ENCODE peak calls at places on chromosomes 7 and 10, in six cellular contexts. One of them, this sample, is unnamed.

GRCh38 chr7:49852619-49853462 is 79.4 kb downstream of the VWC2 start:
- DNase-seq in GM23338: peak
- DNase-seq in PC-3: peak
- DNase-seq in tibial artery: no peak
- DNase-seq in CD4-positive, alpha-beta T cell: no peak
- DNase-seq in epithelial cell of proximal tubule: peak
- DNase-seq in this sample: peak

GRCh38 chr7:123241809-123242208 is 42.0 kb upstream of the SLC13A1 start:
- DNase-seq in tibial artery: no peak
- DNase-seq in GM23338: no peak
- DNase-seq in CD4-positive, alpha-beta T cell: no peak
- DNase-seq in PC-3: no peak
- DNase-seq in epithelial cell of proximal tubule: no peak
- DNase-seq in this sample: no peak

GRCh38 chr7:142301923-142302550 is 44.2 kb upstream of the PRSS58 start:
- DNase-seq in GM23338: peak
- DNase-seq in CD4-positive, alpha-beta T cell: no peak
- DNase-seq in tibial artery: no peak
- DNase-seq in epithelial cell of proximal tubule: no peak
- DNase-seq in PC-3: peak
- DNase-seq in this sample: peak

GRCh38 chr10:89029785-89030437 is 39.3 kb downstream of the FAS start:
- DNase-seq in epithelial cell of proximal tubule: no peak
- DNase-seq in CD4-positive, alpha-beta T cell: peak
- DNase-seq in GM23338: peak
- DNase-seq in tibial artery: peak
- DNase-seq in PC-3: peak
- DNase-seq in this sample: peak

GRCh38 chr10:62627985-62628384 is 176.5 kb upstream of the ADO start:
- DNase-seq in CD4-positive, alpha-beta T cell: no peak
- DNase-seq in epithelial cell of proximal tubule: no peak
- DNase-seq in PC-3: peak
- DNase-seq in GM23338: no peak
- DNase-seq in tibial artery: no peak
- DNase-seq in this sample: no peak

GRCh38 chr7:5255832-5256231 is 26.9 kb upstream of the SLC29A4 start:
- DNase-seq in epithelial cell of proximal tubule: no peak
- DNase-seq in CD4-positive, alpha-beta T cell: no peak
- DNase-seq in GM23338: no peak
- DNase-seq in PC-3: peak
- DNase-seq in tibial artery: no peak
- DNase-seq in this sample: peak

GRCh38 chr7:47327698-47328391 is 254.1 kb downstream of the TNS3 start:
- DNase-seq in tibial artery: peak
- DNase-seq in epithelial cell of proximal tubule: no peak
- DNase-seq in PC-3: no peak
- DNase-seq in CD4-positive, alpha-beta T cell: no peak
- DNase-seq in GM23338: peak
- DNase-seq in this sample: peak

GRCh38 chr10:133012573-133013359 is 70.4 kb upstream of the CFAP46 start:
- DNase-seq in PC-3: no peak
- DNase-seq in tibial artery: peak
- DNase-seq in GM23338: no peak
- DNase-seq in epithelial cell of proximal tubule: no peak
- DNase-seq in CD4-positive, alpha-beta T cell: no peak
- DNase-seq in this sample: no peak

GRCh38 chr7:24704311-24704710 is 53.0 kb downstream of the GSDME start:
- DNase-seq in GM23338: no peak
- DNase-seq in PC-3: no peak
- DNase-seq in CD4-positive, alpha-beta T cell: no peak
- DNase-seq in tibial artery: no peak
- DNase-seq in epithelial cell of proximal tubule: no peak
- DNase-seq in this sample: no peak

GRCh38 chr7:121480058-121480457 is 84.0 kb upstream of the FAM3C start:
- DNase-seq in GM23338: peak
- DNase-seq in PC-3: peak
- DNase-seq in epithelial cell of proximal tubule: no peak
- DNase-seq in CD4-positive, alpha-beta T cell: no peak
- DNase-seq in tibial artery: no peak
- DNase-seq in this sample: no peak

GRCh38 chr7:14902589-14902963 is at the start of gene DGKB:
- DNase-seq in epithelial cell of proximal tubule: no peak
- DNase-seq in GM23338: peak
- DNase-seq in PC-3: no peak
- DNase-seq in CD4-positive, alpha-beta T cell: no peak
- DNase-seq in tibial artery: no peak
- DNase-seq in this sample: no peak

GRCh38 chr10:129849853-129850252 is 114.2 kb downstream of the EBF3 start:
- DNase-seq in epithelial cell of proximal tubule: no peak
- DNase-seq in GM23338: no peak
- DNase-seq in tibial artery: no peak
- DNase-seq in CD4-positive, alpha-beta T cell: no peak
- DNase-seq in PC-3: no peak
- DNase-seq in this sample: no peak

GRCh38 chr7:36605261-36605660 is 119.0 kb downstream of the AOAH start:
- DNase-seq in PC-3: peak
- DNase-seq in GM23338: no peak
- DNase-seq in epithelial cell of proximal tubule: peak
- DNase-seq in tibial artery: no peak
- DNase-seq in CD4-positive, alpha-beta T cell: no peak
- DNase-seq in this sample: peak

GRCh38 chr10:33331020-33331557 is 3.4 kb downstream of the NRP1 start:
- DNase-seq in tibial artery: no peak
- DNase-seq in GM23338: no peak
- DNase-seq in CD4-positive, alpha-beta T cell: no peak
- DNase-seq in PC-3: peak
- DNase-seq in epithelial cell of proximal tubule: no peak
- DNase-seq in this sample: no peak

GRCh38 chr10:123858907-123859650 is 32.5 kb downstream of the CPXM2 start:
- DNase-seq in tibial artery: no peak
- DNase-seq in epithelial cell of proximal tubule: no peak
- DNase-seq in PC-3: no peak
- DNase-seq in CD4-positive, alpha-beta T cell: no peak
- DNase-seq in GM23338: no peak
- DNase-seq in this sample: no peak

GRCh38 chr7:13986208-13986607 is 3.3 kb downstream of the ETV1 start:
- DNase-seq in PC-3: no peak
- DNase-seq in tibial artery: no peak
- DNase-seq in CD4-positive, alpha-beta T cell: no peak
- DNase-seq in epithelial cell of proximal tubule: no peak
- DNase-seq in GM23338: no peak
- DNase-seq in this sample: no peak

GRCh38 chr10:102735065-102735562 is 8.6 kb upstream of the WBP1L start:
- DNase-seq in CD4-positive, alpha-beta T cell: no peak
- DNase-seq in PC-3: no peak
- DNase-seq in epithelial cell of proximal tubule: no peak
- DNase-seq in GM23338: peak
- DNase-seq in tibial artery: peak
- DNase-seq in this sample: no peak

GRCh38 chr10:59175538-59176240 is 754 bp upstream of the PHYHIPL start:
- DNase-seq in GM23338: peak
- DNase-seq in PC-3: no peak
- DNase-seq in epithelial cell of proximal tubule: no peak
- DNase-seq in CD4-positive, alpha-beta T cell: no peak
- DNase-seq in tibial artery: no peak
- DNase-seq in this sample: peak

GRCh38 chr7:148286150-148286549 is 304.4 kb upstream of the C7orf33 start:
- DNase-seq in PC-3: peak
- DNase-seq in tibial artery: no peak
- DNase-seq in epithelial cell of proximal tubule: no peak
- DNase-seq in CD4-positive, alpha-beta T cell: no peak
- DNase-seq in GM23338: peak
- DNase-seq in this sample: peak

GRCh38 chr10:34612446-34612845 is 202.7 kb downstream of the PARD3 start:
- DNase-seq in CD4-positive, alpha-beta T cell: no peak
- DNase-seq in PC-3: peak
- DNase-seq in GM23338: no peak
- DNase-seq in epithelial cell of proximal tubule: no peak
- DNase-seq in tibial artery: no peak
- DNase-seq in this sample: peak

GRCh38 chr10:108521827-108522503 is 1357.5 kb upstream of the SORCS1 start:
- DNase-seq in PC-3: peak
- DNase-seq in GM23338: peak
- DNase-seq in tibial artery: no peak
- DNase-seq in epithelial cell of proximal tubule: peak
- DNase-seq in CD4-positive, alpha-beta T cell: no peak
- DNase-seq in this sample: no peak

GRCh38 chr7:111730476-111731300 is 168.4 kb upstream of the IMMP2L start:
- DNase-seq in epithelial cell of proximal tubule: no peak
- DNase-seq in PC-3: peak
- DNase-seq in GM23338: peak
- DNase-seq in tibial artery: no peak
- DNase-seq in CD4-positive, alpha-beta T cell: no peak
- DNase-seq in this sample: peak

GRCh38 chr7:93836111-93836510 is 54.4 kb downstream of the TFPI2 start:
- DNase-seq in GM23338: peak
- DNase-seq in PC-3: no peak
- DNase-seq in tibial artery: no peak
- DNase-seq in epithelial cell of proximal tubule: no peak
- DNase-seq in CD4-positive, alpha-beta T cell: no peak
- DNase-seq in this sample: no peak

GRCh38 chr7:133563196-133563707 is 310.4 kb downstream of the EXOC4 start:
- DNase-seq in GM23338: no peak
- DNase-seq in PC-3: no peak
- DNase-seq in tibial artery: no peak
- DNase-seq in CD4-positive, alpha-beta T cell: no peak
- DNase-seq in epithelial cell of proximal tubule: no peak
- DNase-seq in this sample: no peak

GRCh38 chr10:95518455-95519131 is 42.6 kb downstream of the SORBS1 start:
- DNase-seq in PC-3: no peak
- DNase-seq in epithelial cell of proximal tubule: no peak
- DNase-seq in GM23338: no peak
- DNase-seq in CD4-positive, alpha-beta T cell: no peak
- DNase-seq in tibial artery: no peak
- DNase-seq in this sample: no peak

GRCh38 chr10:37495415-37495814 is 362.0 kb downstream of the ZNF248 start:
- DNase-seq in epithelial cell of proximal tubule: no peak
- DNase-seq in GM23338: no peak
- DNase-seq in tibial artery: no peak
- DNase-seq in PC-3: peak
- DNase-seq in CD4-positive, alpha-beta T cell: no peak
- DNase-seq in this sample: peak

GRCh38 chr7:115678049-115678982 is 352.2 kb downstream of the TFEC start:
- DNase-seq in GM23338: no peak
- DNase-seq in epithelial cell of proximal tubule: no peak
- DNase-seq in PC-3: peak
- DNase-seq in CD4-positive, alpha-beta T cell: no peak
- DNase-seq in tibial artery: no peak
- DNase-seq in this sample: no peak

GRCh38 chr7:96061844-96062243 is 260.1 kb downstream of the SLC25A13 start:
- DNase-seq in GM23338: no peak
- DNase-seq in PC-3: no peak
- DNase-seq in epithelial cell of proximal tubule: no peak
- DNase-seq in CD4-positive, alpha-beta T cell: no peak
- DNase-seq in tibial artery: no peak
- DNase-seq in this sample: no peak

GRCh38 chr10:12590682-12591642 is 241.6 kb downstream of the CAMK1D start:
- DNase-seq in GM23338: no peak
- DNase-seq in epithelial cell of proximal tubule: no peak
- DNase-seq in tibial artery: no peak
- DNase-seq in CD4-positive, alpha-beta T cell: no peak
- DNase-seq in PC-3: no peak
- DNase-seq in this sample: peak

GRCh38 chr10:113317476-113317875 is 235.4 kb upstream of the HABP2 start:
- DNase-seq in tibial artery: no peak
- DNase-seq in epithelial cell of proximal tubule: no peak
- DNase-seq in GM23338: no peak
- DNase-seq in PC-3: no peak
- DNase-seq in CD4-positive, alpha-beta T cell: no peak
- DNase-seq in this sample: no peak

GRCh38 chr10:113319450-113319849 is 233.4 kb upstream of the HABP2 start:
- DNase-seq in CD4-positive, alpha-beta T cell: no peak
- DNase-seq in PC-3: peak
- DNase-seq in tibial artery: no peak
- DNase-seq in epithelial cell of proximal tubule: no peak
- DNase-seq in GM23338: no peak
- DNase-seq in this sample: no peak

GRCh38 chr10:113313048-113313611 is 239.7 kb upstream of the HABP2 start:
- DNase-seq in tibial artery: no peak
- DNase-seq in GM23338: no peak
- DNase-seq in CD4-positive, alpha-beta T cell: no peak
- DNase-seq in epithelial cell of proximal tubule: no peak
- DNase-seq in PC-3: no peak
- DNase-seq in this sample: no peak

GRCh38 chr10:113320213-113320612 is 232.6 kb upstream of the HABP2 start:
- DNase-seq in tibial artery: no peak
- DNase-seq in epithelial cell of proximal tubule: no peak
- DNase-seq in GM23338: no peak
- DNase-seq in PC-3: no peak
- DNase-seq in CD4-positive, alpha-beta T cell: no peak
- DNase-seq in this sample: peak

GRCh38 chr10:113316506-113316905 is 236.3 kb upstream of the HABP2 start:
- DNase-seq in tibial artery: no peak
- DNase-seq in PC-3: no peak
- DNase-seq in GM23338: peak
- DNase-seq in CD4-positive, alpha-beta T cell: no peak
- DNase-seq in epithelial cell of proximal tubule: no peak
- DNase-seq in this sample: no peak
- TF ChIP-seq CTCF in tibial artery: no peak
- TF ChIP-seq CTCF in PC-3: no peak
- TF ChIP-seq CTCF in GM23338: peak
- TF ChIP-seq CTCF in CD4-positive, alpha-beta T cell: no peak
- TF ChIP-seq CTCF in epithelial cell of proximal tubule: no peak
- TF ChIP-seq CTCF in this sample: no peak

GRCh38 chr10:79146611-79147130 is 77.9 kb downstream of the ZMIZ1 start:
- DNase-seq in PC-3: no peak
- DNase-seq in CD4-positive, alpha-beta T cell: no peak
- DNase-seq in tibial artery: peak
- DNase-seq in epithelial cell of proximal tubule: no peak
- DNase-seq in GM23338: no peak
- DNase-seq in this sample: no peak
- TF ChIP-seq CTCF in PC-3: no peak
- TF ChIP-seq CTCF in CD4-positive, alpha-beta T cell: no peak
- TF ChIP-seq CTCF in tibial artery: peak
- TF ChIP-seq CTCF in epithelial cell of proximal tubule: no peak
- TF ChIP-seq CTCF in GM23338: no peak
- TF ChIP-seq CTCF in this sample: no peak

GRCh38 chr10:86583983-86584382 is 62.4 kb upstream of the WAPL start:
- DNase-seq in epithelial cell of proximal tubule: no peak
- DNase-seq in PC-3: peak
- DNase-seq in GM23338: peak
- DNase-seq in tibial artery: no peak
- DNase-seq in CD4-positive, alpha-beta T cell: no peak
- DNase-seq in this sample: peak
- TF ChIP-seq CTCF in epithelial cell of proximal tubule: peak
- TF ChIP-seq CTCF in PC-3: peak
- TF ChIP-seq CTCF in GM23338: peak
- TF ChIP-seq CTCF in tibial artery: no peak
- TF ChIP-seq CTCF in CD4-positive, alpha-beta T cell: peak
- TF ChIP-seq CTCF in this sample: peak

DNA sequence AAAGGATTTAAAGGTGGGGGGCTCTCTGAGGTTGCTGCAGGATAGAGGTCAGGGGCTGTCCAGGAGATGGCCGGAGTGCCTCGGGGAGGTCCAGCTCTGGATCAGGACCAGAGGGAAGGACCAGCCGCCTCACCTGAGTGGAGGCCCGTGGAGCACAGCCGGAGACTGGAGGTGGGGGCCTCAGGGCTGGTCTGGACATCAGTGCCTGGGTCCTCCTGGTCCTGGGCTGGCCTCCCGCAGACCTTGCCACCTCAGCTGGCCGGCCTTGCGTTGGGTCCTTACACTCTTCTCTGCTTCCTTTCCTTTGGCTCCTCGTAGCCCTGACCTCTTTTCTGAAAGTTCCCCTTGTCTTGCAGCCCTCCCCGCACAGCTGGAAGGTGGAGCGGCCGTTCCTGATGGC is 2.0 kb downstream of the SUN1 start:
- DNase-seq in GM23338: no peak
- DNase-seq in PC-3: no peak
- DNase-seq in tibial artery: no peak
- DNase-seq in epithelial cell of proximal tubule: no peak
- DNase-seq in CD4-positive, alpha-beta T cell: no peak
- DNase-seq in this sample: no peak
- TF ChIP-seq CTCF in GM23338: no peak
- TF ChIP-seq CTCF in PC-3: no peak
- TF ChIP-seq CTCF in tibial artery: no peak
- TF ChIP-seq CTCF in epithelial cell of proximal tubule: no peak
- TF ChIP-seq CTCF in CD4-positive, alpha-beta T cell: no peak
- TF ChIP-seq CTCF in this sample: no peak